ENCODE peak calls at places on chromosomes 1 and 21, in ten cellular contexts. N is psoas muscle, I is thoracic aorta, X is right atrium auricular region, E is AG04449, K is left ventricle myocardium inferior, A is fibroblast of mammary gland, F is tibial nerve, V is GM23338, O is GM12865. Q is an unnamed sample.

GRCh38 chr1:67646145-67647035 is 38.6 kb upstream of the GADD45A start:
- DNase-seq in N (peak), I (no peak), X (no peak), E (peak), K (peak), A (peak), F (no peak), V (no peak), O (no peak), Q (no peak)

GRCh38 chr1:225908013-225908640 is 15.9 kb downstream of the PYCR2 start:
- DNase-seq in N (no peak), I (no peak), X (no peak), E (no peak), K (no peak), A (no peak), F (no peak), V (no peak), O (no peak), Q (no peak)

GRCh38 chr1:208587110-208587509 is 342.9 kb upstream of the PLXNA2 start:
- DNase-seq in N (no peak), I (no peak), X (no peak), E (no peak), K (no peak), A (no peak), F (no peak), V (no peak), O (peak), Q (no peak)

GRCh38 chr1:24992761-24993211 is 62.7 kb upstream of the RUNX3 start:
- DNase-seq in N (no peak), I (no peak), X (no peak), E (no peak), K (no peak), A (no peak), F (no peak), V (no peak), O (no peak), Q (no peak)

GRCh38 chr1:78833491-78833890 is 173.0 kb downstream of the ADGRL4 start:
- DNase-seq in N (no peak), I (no peak), X (no peak), E (no peak), K (no peak), A (peak), F (no peak), V (no peak), O (no peak), Q (no peak)

GRCh38 chr21:39088831-39089380 is 94.3 kb downstream of the PSMG1 start:
- DNase-seq in N (peak), I (no peak), X (no peak), E (no peak), K (no peak), A (peak), F (no peak), V (no peak), O (no peak), Q (no peak)

GRCh38 chr1:112445591-112445990 is 49.6 kb downstream of the CTTNBP2NL start:
- DNase-seq in N (no peak), I (no peak), X (no peak), E (no peak), K (no peak), A (peak), F (no peak), V (no peak), O (no peak), Q (no peak)

GRCh38 chr1:42747125-42747524 is 7.1 kb upstream of the CLDN19 start:
- DNase-seq in N (no peak), I (no peak), X (no peak), E (no peak), K (peak), A (peak), F (no peak), V (peak), O (peak), Q (no peak)

GRCh38 chr1:172638249-172638648 is 20.7 kb upstream of the FASLG start:
- DNase-seq in N (no peak), I (no peak), X (no peak), E (no peak), K (no peak), A (peak), F (no peak), V (no peak), O (no peak), Q (no peak)

GRCh38 chr1:201456499-201457309 is 12.3 kb downstream of the PHLDA3 start:
- DNase-seq in N (peak), I (no peak), X (peak), E (peak), K (peak), A (peak), F (peak), V (no peak), O (no peak), Q (no peak)

GRCh38 chr1:65105596-65105995 is 42.4 kb upstream of the AK4 start:
- DNase-seq in N (no peak), I (no peak), X (no peak), E (no peak), K (no peak), A (peak), F (no peak), V (no peak), O (no peak), Q (no peak)

GRCh38 chr1:13619909-13620308 is 36.3 kb downstream of the PDPN start:
- DNase-seq in N (no peak), I (no peak), X (no peak), E (no peak), K (no peak), A (peak), F (peak), V (no peak), O (no peak), Q (no peak)

GRCh38 chr1:116112388-116113140 is 1.4 kb downstream of the MAB21L3 start:
- DNase-seq in N (no peak), I (no peak), X (no peak), E (no peak), K (no peak), A (no peak), F (no peak), V (no peak), O (no peak), Q (no peak)

GRCh38 chr1:78070758-78071157 is 25.0 kb downstream of the GIPC2 start:
- DNase-seq in N (no peak), I (no peak), X (no peak), E (peak), K (no peak), A (peak), F (no peak), V (no peak), O (peak), Q (peak)

GRCh38 chr21:36141513-36141925 is 6.6 kb downstream of the CBR3 start:
- DNase-seq in N (peak), I (no peak), X (peak), E (no peak), K (peak), A (peak), F (peak), V (peak), O (peak), Q (peak)
- TF ChIP-seq CTCF in N (peak), I (peak), X (peak), E (peak), K (peak), A (peak), F (peak), V (peak), O (peak), Q (peak)

GRCh38 chr1:117178756-117179155 is 32.0 kb downstream of the VTCN1 start:
- DNase-seq in N (no peak), I (no peak), X (no peak), E (no peak), K (no peak), A (no peak), F (no peak), V (no peak), O (no peak), Q (no peak)
- H3K4me3 ChIP-seq in N (no peak), I (no peak), X (no peak), E (no peak), K (no peak), A (no peak), F (no peak), V (no peak), O (no peak), Q (no peak)

GRCh38 chr1:158945061-158945460 is 13.7 kb downstream of the PYHIN1 start:
- DNase-seq in N (no peak), I (no peak), X (no peak), E (no peak), K (no peak), A (no peak), F (no peak), V (no peak), O (peak), Q (no peak)
- TF ChIP-seq CTCF in N (no peak), I (no peak), X (no peak), E (no peak), K (no peak), A (peak), F (no peak), V (peak), O (no peak), Q (no peak)

GRCh38 chr1:109466100-109466439 is 276 bp upstream of the SYPL2 start:
- DNase-seq in N (no peak), I (no peak), X (no peak), E (no peak), K (no peak), A (peak), F (no peak), V (no peak), O (no peak), Q (no peak)

GRCh38 chr1:109468903-109469302 is 2.6 kb downstream of the SYPL2 start:
- DNase-seq in N (no peak), I (no peak), X (no peak), E (no peak), K (no peak), A (no peak), F (no peak), V (no peak), O (no peak), Q (no peak)

GRCh38 chr1:109470245-109470644 is 3.9 kb downstream of the SYPL2 start:
- DNase-seq in N (no peak), I (no peak), X (no peak), E (no peak), K (no peak), A (no peak), F (no peak), V (no peak), O (no peak), Q (no peak)

GRCh38 chr1:109466440-109467300 is at the start of gene SYPL2:
- DNase-seq in N (peak), I (no peak), X (no peak), E (no peak), K (peak), A (peak), F (peak), V (peak), O (no peak), Q (no peak)

DNA sequence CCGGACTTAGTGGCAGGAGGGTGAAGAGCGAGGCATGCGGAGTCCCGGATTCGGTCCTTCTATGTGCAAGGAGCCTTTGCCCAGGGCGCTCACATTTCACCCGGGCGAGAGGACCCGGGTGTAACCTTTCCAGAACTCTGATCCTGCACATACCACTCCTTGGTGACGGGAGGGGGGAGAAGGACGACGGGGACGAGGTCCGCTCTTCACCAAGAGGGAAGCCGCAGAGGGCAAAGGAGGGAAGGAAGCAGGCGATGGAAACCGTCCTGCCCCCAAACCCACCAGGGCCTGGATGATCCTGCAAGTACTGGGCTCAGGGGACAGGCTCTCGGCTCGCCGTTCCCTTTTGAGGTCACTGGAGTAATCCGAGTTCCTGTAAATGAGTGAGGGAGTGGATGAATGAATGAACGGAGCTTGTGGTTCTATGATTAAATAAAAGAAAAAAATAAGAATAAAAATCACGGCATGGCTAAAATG is 993 bp downstream of the SYPL2 start:
- DNase-seq in N (no peak), I (no peak), X (no peak), E (no peak), K (no peak), A (no peak), F (no peak), V (peak), O (no peak), Q (no peak)
- H3K4me3 ChIP-seq in N (peak), I (peak), X (peak), E (peak), K (peak), A (no peak), F (peak), V (peak), O (no peak), Q (no peak)

GRCh38 chr1:2542262-2542915 is 12.3 kb upstream of the HES5 start:
- DNase-seq in N (no peak), I (no peak), X (no peak), E (no peak), K (no peak), A (no peak), F (no peak), V (no peak), O (no peak), Q (no peak)

GRCh38 chr1:2544093-2544874 is 11.9 kb upstream of the TNFRSF14 start:
- DNase-seq in N (no peak), I (no peak), X (no peak), E (no peak), K (no peak), A (no peak), F (no peak), V (no peak), O (no peak), Q (no peak)

GRCh38 chr1:2544875-2545638 is 11.1 kb upstream of the TNFRSF14 start:
- DNase-seq in N (no peak), I (no peak), X (no peak), E (no peak), K (no peak), A (no peak), F (no peak), V (no peak), O (peak), Q (no peak)

GRCh38 chr1:2541619-2542246 is 11.7 kb upstream of the HES5 start:
- DNase-seq in N (peak), I (no peak), X (no peak), E (no peak), K (peak), A (no peak), F (no peak), V (no peak), O (peak), Q (no peak)

GRCh38 chr1:2543543-2544092 is 12.6 kb upstream of the TNFRSF14 start:
- DNase-seq in N (no peak), I (no peak), X (no peak), E (no peak), K (no peak), A (no peak), F (no peak), V (peak), O (peak), Q (no peak)
- TF ChIP-seq CTCF in N (no peak), I (no peak), X (no peak), E (no peak), K (no peak), A (no peak), F (no peak), V (no peak), O (no peak), Q (no peak)

DNA sequence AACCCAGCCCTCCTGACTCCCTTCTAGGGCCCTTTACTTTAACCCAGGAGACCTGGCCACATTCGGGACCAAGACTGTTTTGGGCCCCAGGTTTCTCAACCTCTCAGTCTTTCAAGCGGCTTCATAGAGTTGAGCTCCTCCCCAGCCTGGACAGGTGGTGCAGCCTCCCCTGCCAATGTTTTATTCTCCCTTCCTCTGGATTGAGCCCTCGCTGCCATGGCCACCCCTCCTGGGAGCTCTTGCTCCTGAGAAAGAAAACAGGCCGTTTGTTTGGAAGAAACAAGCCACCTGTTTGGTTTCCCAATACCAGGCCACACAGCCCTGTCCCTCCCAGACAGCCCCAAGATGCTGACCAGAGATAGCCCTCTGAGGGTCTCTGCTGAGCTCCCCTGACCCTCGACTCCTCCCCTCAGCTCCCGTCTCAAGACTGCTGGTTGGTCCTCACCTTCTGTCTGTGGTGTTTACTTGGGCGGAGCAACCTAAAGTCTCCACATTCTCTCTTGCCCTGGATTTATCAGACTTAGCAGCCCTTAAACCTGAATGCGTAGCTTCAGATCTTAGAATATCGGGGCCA is 3.3 kb downstream of the TMEM51 start:
- DNase-seq in N (no peak), I (no peak), X (no peak), E (no peak), K (no peak), A (no peak), F (no peak), V (peak), O (no peak), Q (no peak)
- H3K4me3 ChIP-seq in N (peak), I (no peak), X (no peak), E (no peak), K (peak), A (no peak), F (no peak), V (no peak), O (no peak), Q (no peak)

Q was measured in LNCaP clone FGC.